ENCODE peak calls at places on chromosomes 11 and 22, in six cellular contexts. One of them, this sample, is unnamed.

GRCh38 chr22:17648564-17648963 is 10.0 kb downstream of the BCL2L13 start:
- DNase-seq in AG08396: no peak
- DNase-seq in AML-193: no peak
- DNase-seq in foreskin melanocyte: no peak
- DNase-seq in stimulated activated CD4-positive, alpha-beta T cell treated with anti-CD3 and anti-CD28 coated beads, Interleukin-15, amount 100 ng/mL, for 24 hours: no peak
- DNase-seq in activated CD4-positive, alpha-beta T cell treated with anti-CD3 and anti-CD28 coated beads, Interleukin-2, amount 10 ng/mL, durations not matched to agents 7 days and 5 days: no peak
- DNase-seq in this sample: no peak

GRCh38 chr22:45163074-45163416 is 680 bp upstream of the NUP50 start:
- DNase-seq in AML-193: no peak
- DNase-seq in stimulated activated CD4-positive, alpha-beta T cell treated with anti-CD3 and anti-CD28 coated beads, Interleukin-15, amount 100 ng/mL, for 24 hours: peak
- DNase-seq in foreskin melanocyte: no peak
- DNase-seq in AG08396: peak
- DNase-seq in activated CD4-positive, alpha-beta T cell treated with anti-CD3 and anti-CD28 coated beads, Interleukin-2, amount 10 ng/mL, durations not matched to agents 7 days and 5 days: no peak
- DNase-seq in this sample: no peak

GRCh38 chr11:75508051-75508561 is 17.6 kb downstream of the GDPD5 start:
- DNase-seq in AML-193: peak
- DNase-seq in AG08396: no peak
- DNase-seq in foreskin melanocyte: no peak
- DNase-seq in activated CD4-positive, alpha-beta T cell treated with anti-CD3 and anti-CD28 coated beads, Interleukin-2, amount 10 ng/mL, durations not matched to agents 7 days and 5 days: peak
- DNase-seq in stimulated activated CD4-positive, alpha-beta T cell treated with anti-CD3 and anti-CD28 coated beads, Interleukin-15, amount 100 ng/mL, for 24 hours: peak
- DNase-seq in this sample: no peak

GRCh38 chr11:61639816-61640443 is 40.3 kb upstream of the DAGLA start:
- DNase-seq in activated CD4-positive, alpha-beta T cell treated with anti-CD3 and anti-CD28 coated beads, Interleukin-2, amount 10 ng/mL, durations not matched to agents 7 days and 5 days: no peak
- DNase-seq in foreskin melanocyte: no peak
- DNase-seq in stimulated activated CD4-positive, alpha-beta T cell treated with anti-CD3 and anti-CD28 coated beads, Interleukin-15, amount 100 ng/mL, for 24 hours: no peak
- DNase-seq in AG08396: no peak
- DNase-seq in AML-193: no peak
- DNase-seq in this sample: no peak

GRCh38 chr11:6932150-6932549 is 5.9 kb downstream of the ZNF215 start:
- DNase-seq in stimulated activated CD4-positive, alpha-beta T cell treated with anti-CD3 and anti-CD28 coated beads, Interleukin-15, amount 100 ng/mL, for 24 hours: no peak
- DNase-seq in activated CD4-positive, alpha-beta T cell treated with anti-CD3 and anti-CD28 coated beads, Interleukin-2, amount 10 ng/mL, durations not matched to agents 7 days and 5 days: peak
- DNase-seq in AML-193: no peak
- DNase-seq in foreskin melanocyte: no peak
- DNase-seq in AG08396: no peak
- DNase-seq in this sample: no peak

GRCh38 chr11:55673860-55674259 is 11.9 kb downstream of the OR4C6 start:
- DNase-seq in activated CD4-positive, alpha-beta T cell treated with anti-CD3 and anti-CD28 coated beads, Interleukin-2, amount 10 ng/mL, durations not matched to agents 7 days and 5 days: no peak
- DNase-seq in stimulated activated CD4-positive, alpha-beta T cell treated with anti-CD3 and anti-CD28 coated beads, Interleukin-15, amount 100 ng/mL, for 24 hours: no peak
- DNase-seq in AG08396: no peak
- DNase-seq in foreskin melanocyte: no peak
- DNase-seq in AML-193: no peak
- DNase-seq in this sample: no peak

GRCh38 chr11:2934057-2934550 is 4.9 kb upstream of the PHLDA2 start:
- DNase-seq in AML-193: no peak
- DNase-seq in activated CD4-positive, alpha-beta T cell treated with anti-CD3 and anti-CD28 coated beads, Interleukin-2, amount 10 ng/mL, durations not matched to agents 7 days and 5 days: no peak
- DNase-seq in AG08396: no peak
- DNase-seq in foreskin melanocyte: no peak
- DNase-seq in stimulated activated CD4-positive, alpha-beta T cell treated with anti-CD3 and anti-CD28 coated beads, Interleukin-15, amount 100 ng/mL, for 24 hours: no peak
- DNase-seq in this sample: no peak

GRCh38 chr22:39253427-39254070 is 8.8 kb upstream of the PDGFB start:
- DNase-seq in AG08396: peak
- DNase-seq in activated CD4-positive, alpha-beta T cell treated with anti-CD3 and anti-CD28 coated beads, Interleukin-2, amount 10 ng/mL, durations not matched to agents 7 days and 5 days: no peak
- DNase-seq in AML-193: no peak
- DNase-seq in foreskin melanocyte: no peak
- DNase-seq in stimulated activated CD4-positive, alpha-beta T cell treated with anti-CD3 and anti-CD28 coated beads, Interleukin-15, amount 100 ng/mL, for 24 hours: peak
- DNase-seq in this sample: peak

GRCh38 chr11:80007616-80008015 is 566.8 kb upstream of the TENM4 start:
- DNase-seq in foreskin melanocyte: no peak
- DNase-seq in activated CD4-positive, alpha-beta T cell treated with anti-CD3 and anti-CD28 coated beads, Interleukin-2, amount 10 ng/mL, durations not matched to agents 7 days and 5 days: no peak
- DNase-seq in stimulated activated CD4-positive, alpha-beta T cell treated with anti-CD3 and anti-CD28 coated beads, Interleukin-15, amount 100 ng/mL, for 24 hours: no peak
- DNase-seq in AG08396: no peak
- DNase-seq in AML-193: no peak
- DNase-seq in this sample: no peak

This sample was measured in AG04449.